ENCODE peak calls at places on chromosomes 7 and 10, in six cellular contexts. G, O, W, I, M and E are unnamed samples.

GRCh38 chr7:163298-163695 is 29.1 kb upstream of the FAM20C start:
- DNase-seq in G (no peak), O (no peak), W (no peak), I (no peak), M (no peak), E (no peak)

GRCh38 chr7:112630565-112630964 is 149.8 kb downstream of the LSMEM1 start:
- DNase-seq in G (no peak), O (no peak), W (peak; percentile 54), I (no peak), M (no peak), E (no peak)

GRCh38 chr7:27516415-27516814 is 146.3 kb downstream of the HIBADH start:
- DNase-seq in G (no peak), O (no peak), W (no peak), I (no peak), M (peak; percentile 9), E (no peak)

GRCh38 chr10:83990126-83990525 is 149.2 kb upstream of the GHITM start:
- DNase-seq in G (no peak), O (no peak), W (no peak), I (no peak), M (no peak), E (no peak)

GRCh38 chr7:128774921-128775320 is 673 bp downstream of the OPN1SW start:
- DNase-seq in G (no peak), O (no peak), W (no peak), I (no peak), M (no peak), E (no peak)

GRCh38 chr7:30548762-30549344 is 44.2 kb upstream of the GGCT start:
- DNase-seq in G (no peak), O (peak; percentile 27), W (peak; percentile 70), I (peak; percentile 63), M (peak; percentile 90), E (no peak)

GRCh38 chr10:67723601-67724000 is 27.6 kb upstream of the CTNNA3 start:
- DNase-seq in G (no peak), O (no peak), W (no peak), I (no peak), M (no peak), E (no peak)

GRCh38 chr10:14958872-14959220 is 342 bp upstream of the MEIG1 start:
- DNase-seq in G (no peak), O (no peak), W (no peak), I (no peak), M (no peak), E (no peak)

GRCh38 chr7:73766556-73767229 is 3.4 kb downstream of the CLDN3 start:
- DNase-seq in G (no peak), O (no peak), W (no peak), I (no peak), M (peak; percentile 6), E (no peak)

GRCh38 chr10:119131512-119132240 is 27.8 kb downstream of the DENND10 start:
- DNase-seq in G (no peak), O (no peak), W (peak; percentile 45), I (no peak), M (no peak), E (no peak)

GRCh38 chr10:43728425-43728824 is 79.7 kb upstream of the ZNF32 start:
- DNase-seq in G (no peak), O (no peak), W (no peak), I (no peak), M (no peak), E (no peak)

GRCh38 chr10:1368772-1369171 is 312.6 kb downstream of the WDR37 start:
- DNase-seq in G (peak; percentile 57), O (no peak), W (no peak), I (peak; percentile 73), M (peak; percentile 83), E (no peak)

GRCh38 chr10:72574636-72575035 is 51.2 kb downstream of the MICU1 start:
- DNase-seq in G (no peak), O (no peak), W (no peak), I (no peak), M (no peak), E (no peak)

GRCh38 chr10:283916-284356 is 148.7 kb downstream of the ZMYND11 start:
- DNase-seq in G (no peak), O (no peak), W (no peak), I (no peak), M (no peak), E (no peak)

GRCh38 chr7:417973-418601 is 101.6 kb downstream of the PDGFA start:
- DNase-seq in G (no peak), O (no peak), W (no peak), I (no peak), M (no peak), E (no peak)

GRCh38 chr7:66696774-66697191 is 43.8 kb upstream of the RABGEF1 start:
- DNase-seq in G (peak; percentile 64), O (no peak), W (peak; percentile 68), I (no peak), M (no peak), E (no peak)

GRCh38 chr7:25391295-25391861 is 163.1 kb upstream of the NPVF start:
- DNase-seq in G (no peak), O (no peak), W (peak; percentile 59), I (no peak), M (peak; percentile 43), E (no peak)

GRCh38 chr10:20166291-20166690 is 350.1 kb downstream of the PLXDC2 start:
- DNase-seq in G (no peak), O (no peak), W (no peak), I (no peak), M (peak; percentile 56), E (no peak)

GRCh38 chr7:68074242-68074641 is 1077.6 kb downstream of the TYW1 start:
- DNase-seq in G (no peak), O (no peak), W (no peak), I (no peak), M (no peak), E (no peak)

GRCh38 chr7:128841171-128841690 is 11.0 kb downstream of the FLNC start:
- DNase-seq in G (no peak), O (no peak), W (no peak), I (no peak), M (no peak), E (no peak)

GRCh38 chr10:69327463-69328345 is 49.4 kb downstream of the HK1 start:
- DNase-seq in G (no peak), O (no peak), W (peak; percentile 38), I (peak; percentile 54), M (no peak), E (peak; percentile 45)

GRCh38 chr7:35316549-35316948 is 62.6 kb upstream of the TBX20 start:
- DNase-seq in G (no peak), O (no peak), W (no peak), I (no peak), M (no peak), E (no peak)

GRCh38 chr10:47195274-47195885 is 104.6 kb upstream of the GDF10 start:
- DNase-seq in G (no peak), O (no peak), W (no peak), I (no peak), M (no peak), E (no peak)

GRCh38 chr10:131126321-131127121 is 185.0 kb downstream of the TCERG1L start:
- DNase-seq in G (no peak), O (no peak), W (no peak), I (no peak), M (peak; percentile 57), E (no peak)

DNA sequence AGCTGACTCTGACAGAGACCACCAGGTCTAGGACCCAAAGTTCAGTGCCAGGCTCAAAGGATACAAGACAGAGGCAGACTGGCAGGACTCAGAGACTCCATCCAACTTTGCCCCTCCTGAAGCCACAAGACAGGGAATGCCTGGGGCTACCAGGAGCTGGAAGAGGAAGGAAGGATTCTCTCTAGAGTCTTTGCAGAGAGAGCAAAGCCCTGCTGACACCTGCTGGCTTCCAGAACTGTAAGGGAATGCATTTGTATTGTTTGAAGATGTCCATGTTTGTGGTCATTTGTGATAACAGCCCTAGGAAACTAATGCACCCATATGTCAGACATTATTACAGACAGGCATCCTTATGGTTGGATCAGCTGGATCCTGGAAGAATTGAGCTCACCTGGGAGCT is 132.3 kb upstream of the C7orf33 start:
- DNase-seq in G (no peak), O (no peak), W (no peak), I (no peak), M (no peak), E (no peak)
- TF ChIP-seq CTCF in G (no peak), O (no peak), W (no peak), I (peak; percentile 21), M (no peak), E (no peak)

GRCh38 chr10:93542358-93542791 is 24.1 kb upstream of the FFAR4 start:
- DNase-seq in G (no peak), O (no peak), W (peak; percentile 34), I (peak; percentile 86), M (peak; percentile 13), E (no peak)
- TF ChIP-seq CTCF in G (no peak), O (no peak), W (no peak), I (no peak), M (no peak), E (no peak)

DNA sequence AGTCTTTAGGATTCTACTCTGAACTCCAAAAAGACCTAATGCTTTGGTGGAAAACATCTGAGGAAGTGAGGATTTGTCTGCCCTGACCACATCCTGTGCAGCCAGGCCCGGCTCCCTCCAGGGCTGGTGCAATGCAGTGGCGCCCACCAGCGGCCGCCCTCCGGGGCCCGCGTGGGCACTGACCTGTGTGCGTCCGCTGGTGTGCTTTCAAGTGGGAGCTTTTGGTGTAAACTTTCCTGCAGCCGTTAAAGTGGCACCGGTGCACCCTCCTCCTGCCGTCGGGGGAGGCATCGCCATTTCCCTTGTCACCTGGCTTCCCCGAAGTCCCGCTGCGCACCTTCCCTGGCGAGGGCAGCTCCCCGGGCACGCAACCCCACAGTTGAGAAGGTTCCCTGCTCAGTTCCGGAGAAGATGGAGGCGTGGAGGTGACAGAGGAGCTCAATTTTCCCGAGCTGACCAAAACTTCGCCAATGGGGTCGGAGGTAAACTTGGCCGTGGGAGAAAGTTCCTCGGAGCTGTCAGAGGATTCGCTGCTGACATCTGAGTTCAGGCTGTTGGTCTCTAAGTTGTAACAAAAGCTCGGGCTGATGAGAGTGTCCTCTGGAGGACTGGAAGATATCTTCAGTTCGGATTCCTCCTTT is 3.4 kb downstream of the KLF6 start:
- DNase-seq in G (no peak), O (no peak), W (peak; percentile 52), I (no peak), M (no peak), E (no peak)
- TF ChIP-seq CTCF in G (peak; percentile 58), O (peak; percentile 57), W (peak; percentile 35), I (peak; percentile 44), M (no peak), E (no peak)

GRCh38 chr10:25804505-25804904 is 129.5 kb upstream of the MYO3A start:
- DNase-seq in G (no peak), O (no peak), W (no peak), I (no peak), M (peak; percentile 6), E (no peak)
- TF ChIP-seq CTCF in G (no peak), O (no peak), W (no peak), I (no peak), M (no peak), E (no peak)